ENCODE peak calls at places on chromosomes 12 and 14, in seven cellular contexts. One of them, this sample, is unnamed.

GRCh38 chr14:39175445-39176262 is 600 bp downstream of the PNN start:
- DNase-seq in aorta: no peak
- DNase-seq in MG63: peak
- DNase-seq in IMR-90: peak
- DNase-seq in HFF-Myc: no peak
- DNase-seq in skeletal muscle cell: no peak
- DNase-seq in AG04449: no peak
- DNase-seq in this sample: peak

GRCh38 chr12:64681200-64682052 is 71.1 kb downstream of the RASSF3 start:
- DNase-seq in aorta: no peak
- DNase-seq in MG63: no peak
- DNase-seq in IMR-90: no peak
- DNase-seq in HFF-Myc: no peak
- DNase-seq in skeletal muscle cell: no peak
- DNase-seq in AG04449: no peak
- DNase-seq in this sample: no peak

GRCh38 chr12:18400186-18400585 is 138.9 kb downstream of the PIK3C2G start:
- DNase-seq in aorta: no peak
- DNase-seq in MG63: no peak
- DNase-seq in IMR-90: peak
- DNase-seq in HFF-Myc: no peak
- DNase-seq in skeletal muscle cell: peak
- DNase-seq in AG04449: no peak
- DNase-seq in this sample: no peak

GRCh38 chr14:50941151-50941550 is 3.1 kb downstream of the PYGL start:
- DNase-seq in aorta: no peak
- DNase-seq in MG63: no peak
- DNase-seq in IMR-90: peak
- DNase-seq in HFF-Myc: no peak
- DNase-seq in skeletal muscle cell: no peak
- DNase-seq in AG04449: peak
- DNase-seq in this sample: no peak

GRCh38 chr14:88297306-88297705 is 25.8 kb downstream of the KCNK10 start:
- DNase-seq in aorta: no peak
- DNase-seq in MG63: no peak
- DNase-seq in IMR-90: no peak
- DNase-seq in HFF-Myc: no peak
- DNase-seq in skeletal muscle cell: no peak
- DNase-seq in AG04449: no peak
- DNase-seq in this sample: no peak

GRCh38 chr12:1531160-1531653 is 63.2 kb downstream of the FBXL14 start:
- DNase-seq in aorta: no peak
- DNase-seq in MG63: no peak
- DNase-seq in IMR-90: no peak
- DNase-seq in HFF-Myc: no peak
- DNase-seq in skeletal muscle cell: no peak
- DNase-seq in AG04449: no peak
- DNase-seq in this sample: peak

GRCh38 chr12:57001448-57001906 is 4.9 kb downstream of the ZBTB39 start:
- DNase-seq in aorta: peak
- DNase-seq in MG63: peak
- DNase-seq in IMR-90: peak
- DNase-seq in HFF-Myc: no peak
- DNase-seq in skeletal muscle cell: no peak
- DNase-seq in AG04449: no peak
- DNase-seq in this sample: peak

GRCh38 chr14:91501951-91502930 is 7.9 kb downstream of the PPP4R3A start:
- DNase-seq in aorta: no peak
- DNase-seq in MG63: no peak
- DNase-seq in IMR-90: no peak
- DNase-seq in HFF-Myc: no peak
- DNase-seq in skeletal muscle cell: no peak
- DNase-seq in AG04449: no peak
- DNase-seq in this sample: no peak

GRCh38 chr12:1922985-1923384 is 4.5 kb upstream of the CACNA2D4 start:
- DNase-seq in aorta: peak
- DNase-seq in MG63: no peak
- DNase-seq in IMR-90: no peak
- DNase-seq in HFF-Myc: no peak
- DNase-seq in skeletal muscle cell: no peak
- DNase-seq in AG04449: no peak
- DNase-seq in this sample: no peak

GRCh38 chr12:81181701-81182100 is 103.8 kb downstream of the ACSS3 start:
- DNase-seq in aorta: no peak
- DNase-seq in MG63: no peak
- DNase-seq in IMR-90: no peak
- DNase-seq in HFF-Myc: no peak
- DNase-seq in skeletal muscle cell: peak
- DNase-seq in AG04449: no peak
- DNase-seq in this sample: no peak

GRCh38 chr12:13440844-13441243 is 244.3 kb downstream of the EMP1 start:
- DNase-seq in aorta: no peak
- DNase-seq in MG63: no peak
- DNase-seq in IMR-90: no peak
- DNase-seq in HFF-Myc: no peak
- DNase-seq in skeletal muscle cell: no peak
- DNase-seq in AG04449: no peak
- DNase-seq in this sample: no peak

GRCh38 chr14:25041898-25042297 is 8.0 kb downstream of the STXBP6 start:
- DNase-seq in aorta: no peak
- DNase-seq in MG63: no peak
- DNase-seq in IMR-90: no peak
- DNase-seq in HFF-Myc: no peak
- DNase-seq in skeletal muscle cell: no peak
- DNase-seq in AG04449: no peak
- DNase-seq in this sample: no peak

GRCh38 chr12:44154128-44154527 is 318.2 kb downstream of the TMEM117 start:
- DNase-seq in aorta: no peak
- DNase-seq in MG63: no peak
- DNase-seq in IMR-90: peak
- DNase-seq in HFF-Myc: peak
- DNase-seq in skeletal muscle cell: peak
- DNase-seq in AG04449: no peak
- DNase-seq in this sample: no peak

GRCh38 chr12:110554184-110554583 is 28.9 kb downstream of the PPTC7 start:
- DNase-seq in aorta: no peak
- DNase-seq in MG63: no peak
- DNase-seq in IMR-90: no peak
- DNase-seq in HFF-Myc: no peak
- DNase-seq in skeletal muscle cell: no peak
- DNase-seq in AG04449: no peak
- DNase-seq in this sample: no peak

GRCh38 chr14:101810897-101811620 is 49.5 kb downstream of the PPP2R5C start:
- DNase-seq in aorta: no peak
- DNase-seq in MG63: no peak
- DNase-seq in IMR-90: peak
- DNase-seq in HFF-Myc: no peak
- DNase-seq in skeletal muscle cell: no peak
- DNase-seq in AG04449: no peak
- DNase-seq in this sample: no peak

GRCh38 chr14:101809671-101810514 is 48.4 kb downstream of the PPP2R5C start:
- DNase-seq in aorta: peak
- DNase-seq in MG63: peak
- DNase-seq in IMR-90: peak
- DNase-seq in HFF-Myc: peak
- DNase-seq in skeletal muscle cell: peak
- DNase-seq in AG04449: peak
- DNase-seq in this sample: peak

GRCh38 chr14:101812071-101812470 is 50.6 kb downstream of the PPP2R5C start:
- DNase-seq in aorta: no peak
- DNase-seq in MG63: no peak
- DNase-seq in IMR-90: no peak
- DNase-seq in HFF-Myc: no peak
- DNase-seq in skeletal muscle cell: no peak
- DNase-seq in AG04449: no peak
- DNase-seq in this sample: no peak

GRCh38 chr14:101808894-101809670 is 47.6 kb downstream of the PPP2R5C start:
- DNase-seq in aorta: no peak
- DNase-seq in MG63: no peak
- DNase-seq in IMR-90: no peak
- DNase-seq in HFF-Myc: no peak
- DNase-seq in skeletal muscle cell: no peak
- DNase-seq in AG04449: no peak
- DNase-seq in this sample: no peak

DNA sequence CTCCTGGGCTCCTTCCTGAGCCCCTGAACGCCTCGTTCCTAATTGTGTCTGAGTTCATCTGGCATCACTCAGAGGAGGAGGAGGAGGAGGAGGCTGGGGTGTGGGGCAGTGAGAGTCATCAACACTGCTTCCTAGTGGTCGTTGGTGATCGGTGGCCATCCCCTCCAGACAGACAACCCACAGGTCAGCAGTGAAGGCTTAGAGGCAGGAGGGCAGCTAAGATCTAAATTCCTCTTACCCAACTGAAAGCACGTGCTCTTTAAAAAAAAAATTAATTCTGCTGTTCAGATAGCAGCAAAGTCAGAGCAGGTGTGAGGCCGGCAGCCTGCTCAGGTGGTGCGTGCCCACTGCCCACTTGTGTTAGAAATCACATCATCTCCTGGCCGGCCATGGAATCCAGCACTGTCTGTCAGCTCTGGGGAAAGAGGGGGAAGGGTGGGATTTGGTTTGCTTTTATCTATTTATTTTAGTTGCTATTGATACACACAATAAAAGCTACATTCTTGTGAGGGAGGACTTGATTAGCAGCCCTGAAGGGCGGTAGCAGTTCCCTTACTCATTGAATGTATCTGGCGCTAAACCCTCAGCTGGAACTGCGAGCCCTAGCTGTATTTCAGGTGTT is 46.6 kb downstream of the PPP2R5C start:
- DNase-seq in aorta: no peak
- DNase-seq in MG63: peak
- DNase-seq in IMR-90: no peak
- DNase-seq in HFF-Myc: no peak
- DNase-seq in skeletal muscle cell: no peak
- DNase-seq in AG04449: no peak
- DNase-seq in this sample: peak
- H3K4me3 ChIP-seq in aorta: no peak
- H3K4me3 ChIP-seq in MG63: no peak
- H3K4me3 ChIP-seq in IMR-90: no peak
- H3K4me3 ChIP-seq in HFF-Myc: no peak
- H3K4me3 ChIP-seq in skeletal muscle cell: no peak
- H3K4me3 ChIP-seq in AG04449: no peak
- H3K4me3 ChIP-seq in this sample: no peak

DNA sequence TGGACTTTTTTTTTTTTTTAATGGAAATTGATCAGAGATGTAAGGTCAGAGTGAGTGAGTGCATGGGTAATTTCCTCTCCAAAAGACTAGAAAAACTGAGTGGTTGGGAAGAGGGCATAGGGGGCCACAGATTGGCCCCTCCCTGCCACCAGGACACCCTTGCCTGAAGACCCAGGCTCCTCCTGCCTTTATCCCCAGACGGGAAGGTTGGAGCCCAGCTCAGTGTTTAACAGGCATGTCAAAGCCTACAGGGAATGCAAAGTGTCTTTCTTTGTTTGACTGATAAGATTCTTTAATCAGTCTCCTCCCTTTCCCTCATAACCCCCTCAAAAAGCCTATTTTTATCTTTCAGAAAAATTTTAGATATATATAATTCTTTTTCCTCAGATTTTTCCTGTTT is 50.3 kb downstream of the IRAK3 start:
- DNase-seq in aorta: no peak
- DNase-seq in MG63: no peak
- DNase-seq in IMR-90: no peak
- DNase-seq in HFF-Myc: no peak
- DNase-seq in skeletal muscle cell: no peak
- DNase-seq in AG04449: no peak
- DNase-seq in this sample: no peak
- H3K4me3 ChIP-seq in aorta: no peak
- H3K4me3 ChIP-seq in MG63: no peak
- H3K4me3 ChIP-seq in IMR-90: no peak
- H3K4me3 ChIP-seq in HFF-Myc: no peak
- H3K4me3 ChIP-seq in skeletal muscle cell: no peak
- H3K4me3 ChIP-seq in AG04449: no peak
- H3K4me3 ChIP-seq in this sample: no peak

GRCh38 chr12:23770202-23770938 is 179.1 kb downstream of the SOX5 start:
- DNase-seq in aorta: no peak
- DNase-seq in MG63: no peak
- DNase-seq in IMR-90: no peak
- DNase-seq in HFF-Myc: no peak
- DNase-seq in skeletal muscle cell: no peak
- DNase-seq in AG04449: no peak
- DNase-seq in this sample: no peak

GRCh38 chr12:23771230-23771949 is 178.1 kb downstream of the SOX5 start:
- DNase-seq in aorta: peak
- DNase-seq in MG63: peak
- DNase-seq in IMR-90: no peak
- DNase-seq in HFF-Myc: no peak
- DNase-seq in skeletal muscle cell: no peak
- DNase-seq in AG04449: no peak
- DNase-seq in this sample: no peak

DNA sequence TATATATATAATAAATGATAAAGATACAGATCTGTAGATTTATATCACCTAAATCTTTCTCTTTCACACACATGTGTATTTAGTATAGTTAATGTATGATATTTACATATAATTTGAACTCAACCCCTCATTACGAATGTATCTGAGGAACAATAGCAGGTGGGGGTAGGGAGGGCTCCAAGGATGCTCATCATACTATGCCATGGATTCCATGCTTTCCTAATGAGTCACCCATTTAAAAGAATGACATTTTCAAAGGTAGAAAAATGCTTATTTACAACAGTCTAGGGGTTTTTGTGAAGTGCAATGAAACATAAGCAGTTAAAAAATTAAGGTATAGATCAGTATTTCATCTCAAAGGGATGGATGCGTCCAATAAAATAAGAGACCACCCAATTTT is 181.6 kb downstream of the SOX5 start:
- DNase-seq in aorta: no peak
- DNase-seq in MG63: no peak
- DNase-seq in IMR-90: peak
- DNase-seq in HFF-Myc: no peak
- DNase-seq in skeletal muscle cell: no peak
- DNase-seq in AG04449: no peak
- DNase-seq in this sample: no peak
- H3K4me3 ChIP-seq in aorta: no peak
- H3K4me3 ChIP-seq in MG63: no peak
- H3K4me3 ChIP-seq in IMR-90: no peak
- H3K4me3 ChIP-seq in HFF-Myc: no peak
- H3K4me3 ChIP-seq in skeletal muscle cell: no peak
- H3K4me3 ChIP-seq in AG04449: no peak
- H3K4me3 ChIP-seq in this sample: no peak

GRCh38 chr12:46470975-46471374 is 98.4 kb upstream of the SLC38A2 start:
- DNase-seq in aorta: no peak
- DNase-seq in MG63: peak
- DNase-seq in IMR-90: peak
- DNase-seq in HFF-Myc: no peak
- DNase-seq in skeletal muscle cell: no peak
- DNase-seq in AG04449: no peak
- DNase-seq in this sample: no peak

GRCh38 chr12:46471404-46471803 is 98.8 kb upstream of the SLC38A2 start:
- DNase-seq in aorta: no peak
- DNase-seq in MG63: peak
- DNase-seq in IMR-90: no peak
- DNase-seq in HFF-Myc: no peak
- DNase-seq in skeletal muscle cell: no peak
- DNase-seq in AG04449: no peak
- DNase-seq in this sample: no peak

GRCh38 chr12:46472144-46472705 is 99.7 kb upstream of the SLC38A2 start:
- DNase-seq in aorta: no peak
- DNase-seq in MG63: no peak
- DNase-seq in IMR-90: no peak
- DNase-seq in HFF-Myc: no peak
- DNase-seq in skeletal muscle cell: no peak
- DNase-seq in AG04449: no peak
- DNase-seq in this sample: no peak

GRCh38 chr12:46473634-46474201 is 101.1 kb upstream of the SLC38A2 start:
- DNase-seq in aorta: peak
- DNase-seq in MG63: peak
- DNase-seq in IMR-90: peak
- DNase-seq in HFF-Myc: peak
- DNase-seq in skeletal muscle cell: peak
- DNase-seq in AG04449: peak
- DNase-seq in this sample: no peak

GRCh38 chr12:46472893-46473633 is 100.5 kb upstream of the SLC38A2 start:
- DNase-seq in aorta: no peak
- DNase-seq in MG63: no peak
- DNase-seq in IMR-90: peak
- DNase-seq in HFF-Myc: no peak
- DNase-seq in skeletal muscle cell: no peak
- DNase-seq in AG04449: no peak
- DNase-seq in this sample: no peak
- H3K4me3 ChIP-seq in aorta: no peak
- H3K4me3 ChIP-seq in MG63: no peak
- H3K4me3 ChIP-seq in IMR-90: no peak
- H3K4me3 ChIP-seq in HFF-Myc: no peak
- H3K4me3 ChIP-seq in skeletal muscle cell: no peak
- H3K4me3 ChIP-seq in AG04449: no peak
- H3K4me3 ChIP-seq in this sample: no peak